ENCODE peak calls at places on chromosomes 5 and 9, in four cellular contexts. One of them, this sample, is unnamed.
A peak's percentile ranks its signal among the peaks of the same experiment; 100 is the strongest.

GRCh38 chr9:33211695-33212393 is 28.1 kb upstream of the SPINK4 start:
- DNase-seq in stimulated activated CD8-positive, alpha-beta memory T cell treated with anti-CD3 and anti-CD28 coated beads, Interleukin-4, amount 100 ng/mL, for 24 hours: no peak
- DNase-seq in naive thymus-derived CD8-positive, alpha-beta T cell: no peak
- DNase-seq in AG20443: no peak
- DNase-seq in this sample: no peak

GRCh38 chr5:59785701-59786100 is 107.8 kb downstream of the PDE4D start:
- DNase-seq in stimulated activated CD8-positive, alpha-beta memory T cell treated with anti-CD3 and anti-CD28 coated beads, Interleukin-4, amount 100 ng/mL, for 24 hours: no peak
- DNase-seq in naive thymus-derived CD8-positive, alpha-beta T cell: no peak
- DNase-seq in AG20443: no peak
- DNase-seq in this sample: no peak

GRCh38 chr5:159560073-159560472 is 229.8 kb upstream of the IL12B start:
- DNase-seq in stimulated activated CD8-positive, alpha-beta memory T cell treated with anti-CD3 and anti-CD28 coated beads, Interleukin-4, amount 100 ng/mL, for 24 hours: no peak
- DNase-seq in naive thymus-derived CD8-positive, alpha-beta T cell: no peak
- DNase-seq in AG20443: no peak
- DNase-seq in this sample: no peak

GRCh38 chr9:84385357-84386040 is 44.9 kb upstream of the SLC28A3 start:
- DNase-seq in stimulated activated CD8-positive, alpha-beta memory T cell treated with anti-CD3 and anti-CD28 coated beads, Interleukin-4, amount 100 ng/mL, for 24 hours: no peak
- DNase-seq in naive thymus-derived CD8-positive, alpha-beta T cell: no peak
- DNase-seq in AG20443: no peak
- DNase-seq in this sample: no peak

GRCh38 chr9:105413486-105414068 is 34.3 kb upstream of the FSD1L start:
- DNase-seq in stimulated activated CD8-positive, alpha-beta memory T cell treated with anti-CD3 and anti-CD28 coated beads, Interleukin-4, amount 100 ng/mL, for 24 hours: no peak
- DNase-seq in naive thymus-derived CD8-positive, alpha-beta T cell: no peak
- DNase-seq in AG20443: peak; percentile 49
- DNase-seq in this sample: peak; percentile 28

GRCh38 chr9:126474201-126474765 is 139.4 kb upstream of the LMX1B start:
- DNase-seq in stimulated activated CD8-positive, alpha-beta memory T cell treated with anti-CD3 and anti-CD28 coated beads, Interleukin-4, amount 100 ng/mL, for 24 hours: no peak
- DNase-seq in naive thymus-derived CD8-positive, alpha-beta T cell: no peak
- DNase-seq in AG20443: peak; percentile 58
- DNase-seq in this sample: peak; percentile 53

GRCh38 chr9:22913026-22913425 is 466.4 kb downstream of the DMRTA1 start:
- DNase-seq in stimulated activated CD8-positive, alpha-beta memory T cell treated with anti-CD3 and anti-CD28 coated beads, Interleukin-4, amount 100 ng/mL, for 24 hours: no peak
- DNase-seq in naive thymus-derived CD8-positive, alpha-beta T cell: no peak
- DNase-seq in AG20443: no peak
- DNase-seq in this sample: no peak

GRCh38 chr5:150211156-150212030 is 21.5 kb downstream of the SLC6A7 start:
- DNase-seq in stimulated activated CD8-positive, alpha-beta memory T cell treated with anti-CD3 and anti-CD28 coated beads, Interleukin-4, amount 100 ng/mL, for 24 hours: no peak
- DNase-seq in naive thymus-derived CD8-positive, alpha-beta T cell: no peak
- DNase-seq in AG20443: no peak
- DNase-seq in this sample: no peak

GRCh38 chr9:135229701-135230385 is 142.4 kb downstream of the OLFM1 start:
- DNase-seq in stimulated activated CD8-positive, alpha-beta memory T cell treated with anti-CD3 and anti-CD28 coated beads, Interleukin-4, amount 100 ng/mL, for 24 hours: no peak
- DNase-seq in naive thymus-derived CD8-positive, alpha-beta T cell: no peak
- DNase-seq in AG20443: no peak
- DNase-seq in this sample: no peak

GRCh38 chr5:87770016-87770415 is 357.3 kb upstream of the CCNH start:
- DNase-seq in stimulated activated CD8-positive, alpha-beta memory T cell treated with anti-CD3 and anti-CD28 coated beads, Interleukin-4, amount 100 ng/mL, for 24 hours: no peak
- DNase-seq in naive thymus-derived CD8-positive, alpha-beta T cell: no peak
- DNase-seq in AG20443: no peak
- DNase-seq in this sample: no peak

GRCh38 chr5:14187157-14187556 is 44.0 kb downstream of the TRIO start:
- DNase-seq in stimulated activated CD8-positive, alpha-beta memory T cell treated with anti-CD3 and anti-CD28 coated beads, Interleukin-4, amount 100 ng/mL, for 24 hours: no peak
- DNase-seq in naive thymus-derived CD8-positive, alpha-beta T cell: no peak
- DNase-seq in AG20443: no peak
- DNase-seq in this sample: no peak

GRCh38 chr9:105119166-105119565 is 125.3 kb upstream of the SLC44A1 start:
- DNase-seq in stimulated activated CD8-positive, alpha-beta memory T cell treated with anti-CD3 and anti-CD28 coated beads, Interleukin-4, amount 100 ng/mL, for 24 hours: no peak
- DNase-seq in naive thymus-derived CD8-positive, alpha-beta T cell: no peak
- DNase-seq in AG20443: no peak
- DNase-seq in this sample: no peak

GRCh38 chr9:7325980-7326379 is 473.6 kb downstream of the DMAC1 start:
- DNase-seq in stimulated activated CD8-positive, alpha-beta memory T cell treated with anti-CD3 and anti-CD28 coated beads, Interleukin-4, amount 100 ng/mL, for 24 hours: no peak
- DNase-seq in naive thymus-derived CD8-positive, alpha-beta T cell: no peak
- DNase-seq in AG20443: no peak
- DNase-seq in this sample: no peak

GRCh38 chr5:98428806-98429205 is 344.7 kb upstream of the RGMB start:
- DNase-seq in stimulated activated CD8-positive, alpha-beta memory T cell treated with anti-CD3 and anti-CD28 coated beads, Interleukin-4, amount 100 ng/mL, for 24 hours: no peak
- DNase-seq in naive thymus-derived CD8-positive, alpha-beta T cell: no peak
- DNase-seq in AG20443: no peak
- DNase-seq in this sample: no peak

GRCh38 chr5:140549237-140550144 is 2.0 kb downstream of the EIF4EBP3 start:
- DNase-seq in stimulated activated CD8-positive, alpha-beta memory T cell treated with anti-CD3 and anti-CD28 coated beads, Interleukin-4, amount 100 ng/mL, for 24 hours: no peak
- DNase-seq in naive thymus-derived CD8-positive, alpha-beta T cell: no peak
- DNase-seq in AG20443: peak; percentile 15
- DNase-seq in this sample: peak; percentile 20

GRCh38 chr9:136588663-136589464 is 43.0 kb upstream of the NOTCH1 start:
- DNase-seq in stimulated activated CD8-positive, alpha-beta memory T cell treated with anti-CD3 and anti-CD28 coated beads, Interleukin-4, amount 100 ng/mL, for 24 hours: no peak
- DNase-seq in naive thymus-derived CD8-positive, alpha-beta T cell: no peak
- DNase-seq in AG20443: no peak
- DNase-seq in this sample: no peak

GRCh38 chr5:100792781-100793180 is 110.3 kb downstream of the ST8SIA4 start:
- DNase-seq in stimulated activated CD8-positive, alpha-beta memory T cell treated with anti-CD3 and anti-CD28 coated beads, Interleukin-4, amount 100 ng/mL, for 24 hours: no peak
- DNase-seq in naive thymus-derived CD8-positive, alpha-beta T cell: no peak
- DNase-seq in AG20443: no peak
- DNase-seq in this sample: no peak

GRCh38 chr9:2489838-2490314 is 131.7 kb upstream of the VLDLR start:
- DNase-seq in stimulated activated CD8-positive, alpha-beta memory T cell treated with anti-CD3 and anti-CD28 coated beads, Interleukin-4, amount 100 ng/mL, for 24 hours: no peak
- DNase-seq in naive thymus-derived CD8-positive, alpha-beta T cell: no peak
- DNase-seq in AG20443: peak; percentile 73
- DNase-seq in this sample: no peak

GRCh38 chr5:17732351-17732923 is 98.2 kb downstream of the TAF11L14 start:
- DNase-seq in stimulated activated CD8-positive, alpha-beta memory T cell treated with anti-CD3 and anti-CD28 coated beads, Interleukin-4, amount 100 ng/mL, for 24 hours: no peak
- DNase-seq in naive thymus-derived CD8-positive, alpha-beta T cell: no peak
- DNase-seq in AG20443: no peak
- DNase-seq in this sample: no peak

GRCh38 chr5:134438268-134438622 is 26.6 kb upstream of the CDKN2AIPNL start:
- DNase-seq in stimulated activated CD8-positive, alpha-beta memory T cell treated with anti-CD3 and anti-CD28 coated beads, Interleukin-4, amount 100 ng/mL, for 24 hours: no peak
- DNase-seq in naive thymus-derived CD8-positive, alpha-beta T cell: no peak
- DNase-seq in AG20443: peak; percentile 48
- DNase-seq in this sample: no peak

GRCh38 chr5:37717613-37718431 is 122.0 kb downstream of the GDNF start:
- DNase-seq in stimulated activated CD8-positive, alpha-beta memory T cell treated with anti-CD3 and anti-CD28 coated beads, Interleukin-4, amount 100 ng/mL, for 24 hours: no peak
- DNase-seq in naive thymus-derived CD8-positive, alpha-beta T cell: no peak
- DNase-seq in AG20443: no peak
- DNase-seq in this sample: peak; percentile 60

GRCh38 chr9:34454571-34455065 is 3.8 kb downstream of the FAM219A start:
- DNase-seq in stimulated activated CD8-positive, alpha-beta memory T cell treated with anti-CD3 and anti-CD28 coated beads, Interleukin-4, amount 100 ng/mL, for 24 hours: no peak
- DNase-seq in naive thymus-derived CD8-positive, alpha-beta T cell: no peak
- DNase-seq in AG20443: peak; percentile 53
- DNase-seq in this sample: peak; percentile 33

GRCh38 chr9:6673326-6674025 is 27.9 kb upstream of the GLDC start:
- DNase-seq in stimulated activated CD8-positive, alpha-beta memory T cell treated with anti-CD3 and anti-CD28 coated beads, Interleukin-4, amount 100 ng/mL, for 24 hours: no peak
- DNase-seq in naive thymus-derived CD8-positive, alpha-beta T cell: no peak
- DNase-seq in AG20443: no peak
- DNase-seq in this sample: no peak

GRCh38 chr9:72338631-72339030 is 26.4 kb downstream of the ZFAND5 start:
- DNase-seq in stimulated activated CD8-positive, alpha-beta memory T cell treated with anti-CD3 and anti-CD28 coated beads, Interleukin-4, amount 100 ng/mL, for 24 hours: no peak
- DNase-seq in naive thymus-derived CD8-positive, alpha-beta T cell: no peak
- DNase-seq in AG20443: no peak
- DNase-seq in this sample: no peak

GRCh38 chr5:150801117-150801927 is 22.8 kb downstream of the SMIM3 start:
- DNase-seq in stimulated activated CD8-positive, alpha-beta memory T cell treated with anti-CD3 and anti-CD28 coated beads, Interleukin-4, amount 100 ng/mL, for 24 hours: no peak
- DNase-seq in naive thymus-derived CD8-positive, alpha-beta T cell: no peak
- DNase-seq in AG20443: peak; percentile 74
- DNase-seq in this sample: peak; percentile 51

GRCh38 chr5:16957305-16958165 is 21.4 kb upstream of the MYO10 start:
- DNase-seq in stimulated activated CD8-positive, alpha-beta memory T cell treated with anti-CD3 and anti-CD28 coated beads, Interleukin-4, amount 100 ng/mL, for 24 hours: no peak
- DNase-seq in naive thymus-derived CD8-positive, alpha-beta T cell: no peak
- DNase-seq in AG20443: peak; percentile 66
- DNase-seq in this sample: peak; percentile 77

GRCh38 chr5:1206521-1207412 is 5.4 kb downstream of the SLC6A19 start:
- DNase-seq in stimulated activated CD8-positive, alpha-beta memory T cell treated with anti-CD3 and anti-CD28 coated beads, Interleukin-4, amount 100 ng/mL, for 24 hours: no peak
- DNase-seq in naive thymus-derived CD8-positive, alpha-beta T cell: peak; percentile 1
- DNase-seq in AG20443: no peak
- DNase-seq in this sample: no peak

GRCh38 chr9:135582966-135583685 is 21.6 kb downstream of the PAEP start:
- DNase-seq in stimulated activated CD8-positive, alpha-beta memory T cell treated with anti-CD3 and anti-CD28 coated beads, Interleukin-4, amount 100 ng/mL, for 24 hours: no peak
- DNase-seq in naive thymus-derived CD8-positive, alpha-beta T cell: no peak
- DNase-seq in AG20443: peak; percentile 23
- DNase-seq in this sample: no peak

GRCh38 chr9:7578951-7579743 is 220.4 kb downstream of the DMAC1 start:
- DNase-seq in stimulated activated CD8-positive, alpha-beta memory T cell treated with anti-CD3 and anti-CD28 coated beads, Interleukin-4, amount 100 ng/mL, for 24 hours: no peak
- DNase-seq in naive thymus-derived CD8-positive, alpha-beta T cell: no peak
- DNase-seq in AG20443: no peak
- DNase-seq in this sample: no peak

GRCh38 chr5:64165500-64166200 is at the start of gene RNF180:
- DNase-seq in stimulated activated CD8-positive, alpha-beta memory T cell treated with anti-CD3 and anti-CD28 coated beads, Interleukin-4, amount 100 ng/mL, for 24 hours: no peak
- DNase-seq in naive thymus-derived CD8-positive, alpha-beta T cell: no peak
- DNase-seq in AG20443: peak; percentile 78
- DNase-seq in this sample: peak; percentile 48

GRCh38 chr9:16879416-16879815 is 8.9 kb upstream of the BNC2 start:
- DNase-seq in stimulated activated CD8-positive, alpha-beta memory T cell treated with anti-CD3 and anti-CD28 coated beads, Interleukin-4, amount 100 ng/mL, for 24 hours: no peak
- DNase-seq in naive thymus-derived CD8-positive, alpha-beta T cell: no peak
- DNase-seq in AG20443: no peak
- DNase-seq in this sample: no peak

GRCh38 chr9:93702261-93702660 is 125.9 kb downstream of the PHF2 start:
- DNase-seq in stimulated activated CD8-positive, alpha-beta memory T cell treated with anti-CD3 and anti-CD28 coated beads, Interleukin-4, amount 100 ng/mL, for 24 hours: no peak
- DNase-seq in naive thymus-derived CD8-positive, alpha-beta T cell: no peak
- DNase-seq in AG20443: no peak
- DNase-seq in this sample: no peak

GRCh38 chr5:142808778-142809606 is 38.8 kb downstream of the ARHGAP26 start:
- DNase-seq in stimulated activated CD8-positive, alpha-beta memory T cell treated with anti-CD3 and anti-CD28 coated beads, Interleukin-4, amount 100 ng/mL, for 24 hours: no peak
- DNase-seq in naive thymus-derived CD8-positive, alpha-beta T cell: no peak
- DNase-seq in AG20443: no peak
- DNase-seq in this sample: no peak

GRCh38 chr5:151191661-151192060 is 32.2 kb downstream of the CCDC69 start:
- DNase-seq in stimulated activated CD8-positive, alpha-beta memory T cell treated with anti-CD3 and anti-CD28 coated beads, Interleukin-4, amount 100 ng/mL, for 24 hours: no peak
- DNase-seq in naive thymus-derived CD8-positive, alpha-beta T cell: no peak
- DNase-seq in AG20443: no peak
- DNase-seq in this sample: no peak

GRCh38 chr9:108844391-108844790 is 11.4 kb downstream of the ACTL7B start:
- DNase-seq in stimulated activated CD8-positive, alpha-beta memory T cell treated with anti-CD3 and anti-CD28 coated beads, Interleukin-4, amount 100 ng/mL, for 24 hours: no peak
- DNase-seq in naive thymus-derived CD8-positive, alpha-beta T cell: no peak
- DNase-seq in AG20443: no peak
- DNase-seq in this sample: no peak

GRCh38 chr5:154190652-154191304 is at the start of gene GALNT10:
- DNase-seq in stimulated activated CD8-positive, alpha-beta memory T cell treated with anti-CD3 and anti-CD28 coated beads, Interleukin-4, amount 100 ng/mL, for 24 hours: peak; percentile 45
- DNase-seq in naive thymus-derived CD8-positive, alpha-beta T cell: peak; percentile 68
- DNase-seq in AG20443: peak; percentile 93
- DNase-seq in this sample: peak; percentile 91

GRCh38 chr5:77015938-77016569 is 14.2 kb upstream of the AGGF1 start:
- DNase-seq in stimulated activated CD8-positive, alpha-beta memory T cell treated with anti-CD3 and anti-CD28 coated beads, Interleukin-4, amount 100 ng/mL, for 24 hours: no peak
- DNase-seq in naive thymus-derived CD8-positive, alpha-beta T cell: no peak
- DNase-seq in AG20443: peak; percentile 14
- DNase-seq in this sample: no peak

This sample was measured in AG08396.